ENCODE peak calls at places on chromosomes 16 and 17, in six cellular contexts. V, C, I, D, E and K are unnamed samples.

GRCh38 chr16:81610936-81611335 is 166.3 kb downstream of the CMIP start:
- DNase-seq in V (no peak), C (no peak), I (no peak), D (no peak), E (no peak), K (no peak)

GRCh38 chr17:49515196-49515770 is 20.2 kb downstream of the NGFR start:
- DNase-seq in V (peak; percentile 88), C (peak; percentile 95), I (peak; percentile 99), D (no peak), E (no peak), K (peak; percentile 83)

GRCh38 chr17:7208027-7208571 is 11.5 kb downstream of the DLG4 start:
- DNase-seq in V (no peak), C (no peak), I (no peak), D (no peak), E (no peak), K (no peak)

GRCh38 chr17:48612854-48613691 is 2.0 kb downstream of the HOXB8 start:
- DNase-seq in V (no peak), C (no peak), I (no peak), D (peak; percentile 50), E (peak; percentile 54), K (no peak)

GRCh38 chr17:77907497-77908120 is 50.9 kb upstream of the TNRC6C start:
- DNase-seq in V (no peak), C (peak; percentile 35), I (no peak), D (no peak), E (no peak), K (peak; percentile 70)

GRCh38 chr16:54287018-54287757 is 601 bp upstream of the IRX3 start:
- DNase-seq in V (no peak), C (peak; percentile 48), I (no peak), D (no peak), E (no peak), K (peak; percentile 88)

GRCh38 chr17:4116516-4116915 is 26.3 kb downstream of the ZZEF1 start:
- DNase-seq in V (no peak), C (no peak), I (no peak), D (no peak), E (no peak), K (no peak)

GRCh38 chr17:27888945-27889344 is 4.2 kb downstream of the LYRM9 start:
- DNase-seq in V (no peak), C (no peak), I (no peak), D (no peak), E (no peak), K (peak; percentile 46)

GRCh38 chr17:79487149-79487548 is 123.7 kb downstream of the RBFOX3 start:
- DNase-seq in V (no peak), C (no peak), I (no peak), D (no peak), E (no peak), K (no peak)

GRCh38 chr16:84806256-84806889 is 13.4 kb upstream of the CRISPLD2 start:
- DNase-seq in V (no peak), C (peak; percentile 76), I (peak; percentile 85), D (no peak), E (no peak), K (no peak)

GRCh38 chr16:67339453-67339852 is 12.8 kb downstream of the LRRC36 start:
- DNase-seq in V (no peak), C (no peak), I (peak; percentile 62), D (no peak), E (no peak), K (no peak)

GRCh38 chr17:14303343-14304221 is 2.7 kb downstream of the HS3ST3B1 start:
- DNase-seq in V (no peak), C (no peak), I (no peak), D (peak; percentile 16), E (peak; percentile 46), K (no peak)

GRCh38 chr16:87160752-87161337 is 156.3 kb downstream of the C16orf95 start:
- DNase-seq in V (no peak), C (no peak), I (no peak), D (no peak), E (no peak), K (no peak)

GRCh38 chr16:76428858-76429257 is 151.7 kb downstream of the CNTNAP4 start:
- DNase-seq in V (no peak), C (no peak), I (no peak), D (no peak), E (no peak), K (no peak)

GRCh38 chr17:77700165-77700881 is 258.2 kb upstream of the TNRC6C start:
- DNase-seq in V (no peak), C (no peak), I (no peak), D (no peak), E (no peak), K (peak; percentile 77)

GRCh38 chr17:10275418-10275817 is 77.0 kb upstream of the GAS7 start:
- DNase-seq in V (no peak), C (no peak), I (no peak), D (no peak), E (no peak), K (no peak)

GRCh38 chr16:55913717-55914116 is 38.5 kb upstream of the CES5A start:
- DNase-seq in V (no peak), C (no peak), I (no peak), D (no peak), E (no peak), K (peak; percentile 30)

GRCh38 chr16:27109666-27110523 is 43.2 kb downstream of the C16orf82 start:
- DNase-seq in V (peak; percentile 59), C (peak; percentile 81), I (peak; percentile 67), D (peak; percentile 64), E (peak; percentile 83), K (peak; percentile 94)

GRCh38 chr17:16419929-16420271 is 4.5 kb downstream of the TRPV2 start:
- DNase-seq in V (no peak), C (no peak), I (peak; percentile 84), D (peak; percentile 35), E (peak; percentile 53), K (no peak)

GRCh38 chr17:16418684-16419066 is 3.3 kb downstream of the TRPV2 start:
- DNase-seq in V (no peak), C (no peak), I (no peak), D (no peak), E (no peak), K (no peak)

GRCh38 chr17:16417399-16417798 is 2.0 kb downstream of the TRPV2 start:
- DNase-seq in V (no peak), C (no peak), I (no peak), D (no peak), E (no peak), K (no peak)

GRCh38 chr17:16419074-16419928 is 3.9 kb downstream of the TRPV2 start:
- DNase-seq in V (no peak), C (peak; percentile 74), I (peak; percentile 95), D (peak; percentile 37), E (peak; percentile 43), K (no peak)

DNA sequence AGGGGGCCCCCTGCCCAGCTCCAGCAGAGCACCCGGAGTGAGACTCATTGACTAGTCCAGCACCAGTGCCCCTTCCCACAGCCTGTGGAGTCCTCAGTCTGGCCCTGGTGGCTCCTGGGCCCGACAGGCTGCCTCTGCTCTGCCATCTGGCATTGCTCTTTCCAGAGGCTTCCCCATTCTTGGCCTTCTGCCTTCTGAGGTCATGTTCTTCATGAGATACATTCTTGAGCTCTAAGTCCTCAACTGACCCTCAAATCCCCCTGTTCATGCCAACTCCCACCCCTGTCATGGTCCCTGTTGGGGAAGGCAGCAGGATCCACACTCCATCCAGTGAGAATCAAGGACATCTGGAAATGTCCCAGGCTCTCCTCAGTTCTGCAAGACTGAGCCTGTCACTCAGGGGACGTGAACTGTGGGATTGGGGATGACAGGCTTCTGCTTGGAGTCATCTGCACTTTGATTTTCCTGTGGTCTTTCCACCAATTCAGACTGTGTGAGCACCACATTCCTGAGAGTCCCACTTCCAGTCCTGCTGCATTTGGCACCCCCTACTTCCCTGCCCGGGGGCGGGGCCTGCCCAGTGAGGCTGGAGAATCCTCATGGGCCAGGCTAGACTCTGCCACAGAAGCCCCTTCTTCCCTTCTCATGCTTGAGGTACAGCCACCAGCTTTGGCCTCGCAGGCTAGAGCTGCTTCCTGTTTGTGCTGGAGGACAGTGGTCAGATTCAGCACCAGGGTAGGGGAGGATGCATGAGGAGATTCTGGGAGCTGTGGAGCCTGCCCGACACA is 2.7 kb downstream of the TRPV2 start:
- DNase-seq in V (no peak), C (no peak), I (peak; percentile 48), D (no peak), E (no peak), K (no peak)
- H3K4me3 ChIP-seq in V (no peak overlapping the region), C (no peak overlapping the region), I (no peak overlapping the region), D (peak overlapping the region; percentile 27), E (no peak overlapping the region), K (no peak overlapping the region)

GRCh38 chr16:8588703-8589292 is 1.5 kb downstream of the TMEM114 start:
- DNase-seq in V (no peak), C (no peak), I (no peak), D (no peak), E (no peak), K (no peak)
- H3K4me3 ChIP-seq in V (no peak overlapping the region), C (no peak overlapping the region), I (no peak overlapping the region), D (no peak overlapping the region), E (no peak overlapping the region), K (no peak overlapping the region)

GRCh38 chr16:72014675-72015074 is 6.1 kb downstream of the DHODH start:
- DNase-seq in V (no peak), C (no peak), I (no peak), D (no peak), E (no peak), K (no peak)
- H3K4me3 ChIP-seq in V (no peak overlapping the region), C (no peak overlapping the region), I (no peak overlapping the region), D (no peak overlapping the region), E (no peak overlapping the region), K (no peak overlapping the region)

GRCh38 chr16:56988948-56989945 is at the start of gene NLRC5:
- DNase-seq in V (peak; percentile 77), C (peak; percentile 94), I (peak; percentile 90), D (peak; percentile 85), E (peak; percentile 87), K (peak; percentile 81)

GRCh38 chr16:56993204-56993603 is 3.8 kb downstream of the NLRC5 start:
- DNase-seq in V (no peak), C (no peak), I (no peak), D (no peak), E (no peak), K (no peak)

GRCh38 chr16:56989988-56990387 is 631 bp downstream of the NLRC5 start:
- DNase-seq in V (no peak), C (peak; percentile 24), I (no peak), D (no peak), E (no peak), K (no peak)

GRCh38 chr16:56988161-56988947 is 1.0 kb upstream of the NLRC5 start:
- DNase-seq in V (no peak), C (peak; percentile 44), I (peak; percentile 58), D (no peak), E (no peak), K (no peak)

DNA sequence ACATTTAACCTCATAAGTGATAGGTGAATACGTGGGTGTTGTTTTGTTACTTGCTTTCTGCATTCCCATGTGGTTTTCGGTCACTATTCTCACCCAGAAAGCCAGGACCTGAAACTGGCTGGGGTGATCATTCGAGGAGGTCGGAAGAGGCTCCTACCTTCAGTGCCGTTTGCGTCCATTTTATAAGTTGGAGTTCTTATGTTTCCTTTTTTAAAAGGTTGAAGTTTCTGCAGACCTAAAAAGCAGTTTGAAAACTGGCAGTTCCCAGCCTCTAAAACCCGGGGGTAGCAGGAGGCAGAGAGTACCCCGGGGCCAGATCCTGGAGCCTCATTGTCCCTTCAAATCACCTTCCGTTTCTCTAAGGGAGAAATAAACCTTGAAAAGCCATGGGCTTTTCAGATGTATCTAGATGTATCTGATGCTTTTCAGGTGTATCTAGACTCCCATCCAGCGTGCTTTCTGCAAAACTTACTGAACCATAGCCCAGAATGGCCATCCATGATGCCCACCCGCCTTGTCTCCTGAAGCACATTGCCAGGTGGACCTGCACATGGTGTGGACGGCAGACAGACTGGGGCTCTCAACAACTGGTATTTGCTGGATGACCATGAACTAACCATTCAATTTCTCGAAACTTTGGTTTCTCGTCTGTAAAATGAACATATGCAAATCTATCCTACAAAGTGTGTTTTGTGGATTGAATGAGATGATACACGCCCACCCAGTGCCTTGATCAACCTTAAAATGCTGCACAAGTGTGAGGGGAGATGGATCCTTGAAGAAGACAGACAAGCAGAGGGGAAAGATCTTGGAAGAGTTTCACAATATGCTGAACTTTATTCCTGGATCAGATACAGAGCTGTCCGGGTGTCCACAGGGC is 1.3 kb downstream of the NLRC5 start:
- DNase-seq in V (no peak), C (peak; percentile 20), I (no peak), D (no peak), E (no peak), K (peak; percentile 56)
- H3K4me3 ChIP-seq in V (no peak overlapping the region), C (no peak overlapping the region), I (peak overlapping the region; percentile 83), D (peak overlapping the region; percentile 88), E (peak overlapping the region; percentile 98), K (no peak overlapping the region)